ENCODE peak calls at places on chromosomes 16 and 17, in five cellular contexts. X is K562; L is B cell; V is activated CD4-positive, alpha-beta T cell treated with anti-CD3 and anti-CD28 coated beads for 36 hours; I is T-cell. B is an unnamed sample.

GRCh38 chr16:70685938-70686375 is at the start of gene MTSS2:
- DNase-seq in X (peak), L (no peak), V (peak), I (peak), B (peak)

GRCh38 chr16:70568601-70569217 is 45.1 kb downstream of the SF3B3 start:
- DNase-seq in X (no peak), L (no peak), V (no peak), I (no peak), B (no peak)

GRCh38 chr16:73405851-73406250 is 357.9 kb upstream of the ZFHX3 start:
- DNase-seq in X (no peak), L (no peak), V (no peak), I (no peak), B (no peak)

GRCh38 chr17:36913132-36913531 is 24.1 kb upstream of the LHX1 start:
- DNase-seq in X (no peak), L (no peak), V (no peak), I (no peak), B (no peak)

GRCh38 chr17:47204722-47205418 is 4.3 kb upstream of the MYL4 start:
- DNase-seq in X (no peak), L (peak), V (peak), I (peak), B (no peak)

GRCh38 chr17:64178011-64178825 is 48.3 kb upstream of the ERN1 start:
- DNase-seq in X (no peak), L (no peak), V (no peak), I (no peak), B (no peak)

GRCh38 chr17:19414396-19415280 is 3.6 kb downstream of the RNF112 start:
- DNase-seq in X (no peak), L (no peak), V (no peak), I (no peak), B (no peak)

GRCh38 chr16:86824751-86825310 is 246.5 kb downstream of the FOXL1 start:
- DNase-seq in X (no peak), L (no peak), V (no peak), I (no peak), B (no peak)

GRCh38 chr16:47139561-47140185 is 4.1 kb downstream of the NETO2 start:
- DNase-seq in X (no peak), L (no peak), V (no peak), I (no peak), B (no peak)

GRCh38 chr16:75052481-75053211 is 53.8 kb downstream of the ZNRF1 start:
- DNase-seq in X (no peak), L (no peak), V (no peak), I (no peak), B (no peak)

GRCh38 chr16:3508736-3509135 is 7.9 kb downstream of the CLUAP1 start:
- DNase-seq in X (no peak), L (no peak), V (peak), I (peak), B (no peak)

GRCh38 chr17:75059369-75060345 is 12.6 kb downstream of the KCTD2 start:
- DNase-seq in X (no peak), L (no peak), V (no peak), I (no peak), B (peak)

GRCh38 chr17:78925234-78925633 is at the start of gene TIMP2:
- DNase-seq in X (peak), L (peak), V (peak), I (peak), B (peak)

GRCh38 chr17:14737984-14738651 is 437.2 kb downstream of the HS3ST3B1 start:
- DNase-seq in X (no peak), L (no peak), V (no peak), I (no peak), B (no peak)

GRCh38 chr17:20091161-20092029 is 82.2 kb downstream of the SPECC1 start:
- DNase-seq in X (no peak), L (no peak), V (no peak), I (no peak), B (no peak)

GRCh38 chr16:86856946-86857586 is 278.7 kb downstream of the FOXL1 start:
- DNase-seq in X (peak), L (no peak), V (no peak), I (no peak), B (no peak)

GRCh38 chr16:27980919-27981670 is 82.4 kb downstream of the GSG1L start:
- DNase-seq in X (no peak), L (no peak), V (no peak), I (no peak), B (no peak)